ENCODE peak calls at places on chromosomes 6 and 20, in ten cellular contexts. H is activated T-helper 2 cell treated with anti-CD3 and anti-CD28 coated beads, Interferon-gamma antibody, Interleukin-2, Interleukin-4, amounts not matched to agents 10 μg/mL and 5 μg/mL and 100 μg/mL, durations not matched to agents 14 hours and 24 hours and 36 hours; G is retina; U is left ventricle myocardium inferior; Q is C1 segment of cervical spinal cord; X is foreskin melanocyte; W is KBM-7; V is stimulated activated CD4-positive, alpha-beta T cell treated with anti-CD3 and anti-CD28 coated beads, Interleukin-1b, Interleukin-23, amount 100 ng/mL, for 4 hours; B is neuronal stem cell; A is esophagus muscularis mucosa. P is an unnamed sample.

GRCh38 chr6:133761706-133762105 is 127.2 kb upstream of the TCF21 start:
- DNase-seq in H (no peak), G (no peak), U (no peak), Q (no peak), X (no peak), W (no peak), V (no peak), B (no peak), A (no peak), P (no peak)

GRCh38 chr6:4114123-4114522 is 21.3 kb downstream of the ECI2 start:
- DNase-seq in H (no peak), G (no peak), U (no peak), Q (no peak), X (no peak), W (no peak), V (no peak), B (no peak), A (no peak), P (no peak)

GRCh38 chr20:61320617-61321200 is 68.6 kb downstream of the CDH4 start:
- DNase-seq in H (no peak), G (no peak), U (no peak), Q (no peak), X (no peak), W (no peak), V (no peak), B (no peak), A (no peak), P (no peak)

GRCh38 chr20:22088882-22089281 is 383.4 kb downstream of the PAX1 start:
- DNase-seq in H (no peak), G (no peak), U (no peak), Q (no peak), X (no peak), W (no peak), V (no peak), B (no peak), A (no peak), P (no peak)

GRCh38 chr20:4666001-4666470 is 55.7 kb upstream of the PRND start:
- DNase-seq in H (peak), G (no peak), U (no peak), Q (no peak), X (no peak), W (peak), V (no peak), B (no peak), A (no peak), P (no peak)

GRCh38 chr6:35016417-35017221 is 124.5 kb downstream of the TCP11 start:
- DNase-seq in H (no peak), G (peak), U (peak), Q (no peak), X (peak), W (peak), V (no peak), B (no peak), A (peak), P (peak)

GRCh38 chr6:138891255-138891986 is 95.5 kb downstream of the ECT2L start:
- DNase-seq in H (no peak), G (no peak), U (no peak), Q (no peak), X (no peak), W (no peak), V (no peak), B (no peak), A (no peak), P (no peak)

GRCh38 chr6:155228549-155229166 is 35.2 kb upstream of the CLDN20 start:
- DNase-seq in H (no peak), G (no peak), U (no peak), Q (no peak), X (no peak), W (no peak), V (no peak), B (no peak), A (no peak), P (no peak)

GRCh38 chr6:153588328-153588727 is 450.7 kb upstream of the OPRM1 start:
- DNase-seq in H (no peak), G (no peak), U (no peak), Q (no peak), X (no peak), W (no peak), V (no peak), B (no peak), A (no peak), P (no peak)